ENCODE peak calls at places on chromosome 3, in eight cellular contexts. V is naive thymus-derived CD8-positive, alpha-beta T cell; E is T-cell; F is left ventricle myocardium superior; Z is NCI-H2081; U is iris pigment epithelial cell; T is NCI-H748 treated with DMSO at 0.1 percent for 48 hours; C is DMS153. O is an unnamed sample.

GRCh38 chr3:172268425-172268824 is 179.8 kb downstream of the GHSR start:
- DNase-seq in V (no peak), E (no peak), F (no peak), Z (no peak), U (no peak), T (no peak), C (no peak), O (no peak)

GRCh38 chr3:175186511-175186910 is 327.4 kb downstream of the NAALADL2 start:
- DNase-seq in V (no peak), E (no peak), F (no peak), Z (no peak), U (peak; percentile 56), T (peak; percentile 6), C (no peak), O (no peak)

GRCh38 chr3:114770874-114771273 is 376.2 kb downstream of the ZBTB20 start:
- DNase-seq in V (no peak), E (no peak), F (no peak), Z (no peak), U (peak; percentile 77), T (no peak), C (no peak), O (no peak)

GRCh38 chr3:125032683-125033082 is 23.1 kb downstream of the HEG1 start:
- DNase-seq in V (no peak), E (no peak), F (no peak), Z (no peak), U (no peak), T (no peak), C (no peak), O (no peak)

GRCh38 chr3:195042741-195043611 is 228.0 kb downstream of the XXYLT1 start:
- DNase-seq in V (no peak), E (no peak), F (no peak), Z (no peak), U (no peak), T (no peak), C (no peak), O (no peak)

GRCh38 chr3:133706033-133706432 is 40.2 kb upstream of the TF start:
- DNase-seq in V (no peak), E (no peak), F (no peak), Z (no peak), U (no peak), T (no peak), C (no peak), O (no peak)

GRCh38 chr3:126911162-126912026 is 71.5 kb upstream of the PLXNA1 start:
- DNase-seq in V (peak; percentile 43), E (peak; percentile 53), F (no peak), Z (no peak), U (peak; percentile 88), T (no peak), C (no peak), O (peak; percentile 92)

GRCh38 chr3:53650424-53650823 is 156.0 kb downstream of the CACNA1D start:
- DNase-seq in V (no peak), E (no peak), F (no peak), Z (no peak), U (no peak), T (no peak), C (no peak), O (no peak)

GRCh38 chr3:60933828-60934227 is 317.4 kb downstream of the FHIT start:
- DNase-seq in V (no peak), E (no peak), F (no peak), Z (no peak), U (no peak), T (no peak), C (no peak), O (no peak)

GRCh38 chr3:197687570-197687969 is 49.1 kb downstream of the RUBCN start:
- DNase-seq in V (no peak), E (no peak), F (no peak), Z (no peak), U (no peak), T (no peak), C (no peak), O (no peak)

GRCh38 chr3:112038863-112039262 is 4.3 kb downstream of the TMPRSS7 start:
- DNase-seq in V (no peak), E (no peak), F (no peak), Z (no peak), U (peak; percentile 32), T (no peak), C (peak; percentile 57), O (peak; percentile 41)

GRCh38 chr3:161851941-161852566 is 355.4 kb downstream of the OTOL1 start:
- DNase-seq in V (no peak), E (no peak), F (peak; percentile 36), Z (peak; percentile 67), U (peak; percentile 47), T (peak; percentile 25), C (peak; percentile 24), O (no peak)

GRCh38 chr3:69102384-69102783 is 17.6 kb downstream of the ARL6IP5 start:
- DNase-seq in V (no peak), E (no peak), F (no peak), Z (no peak), U (no peak), T (no peak), C (no peak), O (no peak)

GRCh38 chr3:52379610-52380009 is 63.5 kb downstream of the DNAH1 start:
- DNase-seq in V (no peak), E (no peak), F (no peak), Z (no peak), U (no peak), T (no peak), C (no peak), O (no peak)

GRCh38 chr3:30657914-30658313 is 51.5 kb downstream of the TGFBR2 start:
- DNase-seq in V (peak; percentile 59), E (peak; percentile 39), F (no peak), Z (no peak), U (peak; percentile 44), T (no peak), C (no peak), O (no peak)

O was measured in epithelial cell of prostate.